ENCODE peak calls at places on chromosomes 2 and 18, in seven cellular contexts. Q is adrenal gland, C is lower lobe of right lung, L is transverse colon, T is psoas muscle, B is GM23338, I is MM.1S. G is an unnamed sample.

GRCh38 chr2:67489396-67489795 is 92.3 kb downstream of the ETAA1 start:
- DNase-seq in Q (no peak), C (no peak), L (no peak), T (no peak), B (peak; percentile 8), I (no peak), G (no peak)

GRCh38 chr2:139217641-139218040 is 437.5 kb upstream of the NXPH2 start:
- DNase-seq in Q (no peak), C (no peak), L (no peak), T (no peak), B (no peak), I (no peak), G (peak; percentile 10)

GRCh38 chr18:48219429-48220145 is 189.6 kb downstream of the ZBTB7C start:
- DNase-seq in Q (no peak), C (no peak), L (no peak), T (peak; percentile 51), B (peak; percentile 21), I (no peak), G (no peak)

GRCh38 chr2:220293966-220294365 is 666.5 kb downstream of the SLC4A3 start:
- DNase-seq in Q (no peak), C (no peak), L (no peak), T (no peak), B (no peak), I (no peak), G (no peak)

GRCh38 chr2:194483041-194483440 is 1174.0 kb upstream of the SLC39A10 start:
- DNase-seq in Q (no peak), C (no peak), L (no peak), T (no peak), B (no peak), I (no peak), G (no peak)

GRCh38 chr2:175010848-175011254 is 5.7 kb upstream of the CHN1 start:
- DNase-seq in Q (no peak), C (no peak), L (no peak), T (no peak), B (no peak), I (no peak), G (peak; percentile 82)

GRCh38 chr2:61178603-61179545 is 16.9 kb downstream of the C2orf74 start:
- DNase-seq in Q (no peak), C (peak; percentile 56), L (no peak), T (no peak), B (no peak), I (peak; percentile 32), G (no peak)

GRCh38 chr2:32559136-32559535 is 68.7 kb upstream of the TTC27 start:
- DNase-seq in Q (no peak), C (no peak), L (no peak), T (no peak), B (no peak), I (no peak), G (no peak)

GRCh38 chr2:166375736-166376487 is at the start of gene SCN9A:
- DNase-seq in Q (peak; percentile 24), C (peak; percentile 88), L (peak; percentile 89), T (peak; percentile 81), B (peak; percentile 94), I (peak; percentile 86), G (peak; percentile 93)

GRCh38 chr2:146412625-146413024 is 1432.2 kb upstream of the ACVR2A start:
- DNase-seq in Q (no peak), C (no peak), L (no peak), T (no peak), B (peak; percentile 81), I (no peak), G (no peak)

GRCh38 chr2:40448476-40449079 is 3.3 kb downstream of the SLC8A1 start:
- DNase-seq in Q (no peak), C (no peak), L (no peak), T (no peak), B (peak; percentile 77), I (peak; percentile 17), G (peak; percentile 75)

GRCh38 chr2:98623657-98624056 is 15.3 kb downstream of the UNC50 start:
- DNase-seq in Q (peak; percentile 66), C (peak; percentile 55), L (no peak), T (peak; percentile 84), B (no peak), I (no peak), G (no peak)

GRCh38 chr2:131488306-131489205 is 3.6 kb downstream of the MZT2A start:
- DNase-seq in Q (no peak), C (no peak), L (no peak), T (peak; percentile 15), B (no peak), I (no peak), G (peak; percentile 52)

GRCh38 chr18:48902856-48903601 is 47.7 kb downstream of the SMAD7 start:
- DNase-seq in Q (peak; percentile 73), C (no peak), L (no peak), T (peak; percentile 82), B (no peak), I (no peak), G (no peak)

GRCh38 chr2:230434677-230435324 is 18.8 kb downstream of the SP100 start:
- DNase-seq in Q (no peak), C (no peak), L (no peak), T (no peak), B (no peak), I (no peak), G (no peak)

GRCh38 chr2:146370821-146371220 is 1474.0 kb upstream of the ACVR2A start:
- DNase-seq in Q (no peak), C (no peak), L (no peak), T (no peak), B (no peak), I (no peak), G (no peak)

GRCh38 chr2:222862068-222862914 is 1.5 kb downstream of the ACSL3 start:
- DNase-seq in Q (peak; percentile 20), C (no peak), L (peak; percentile 12), T (no peak), B (no peak), I (no peak), G (peak; percentile 16)

GRCh38 chr2:238716585-238716984 is 131.3 kb upstream of the TWIST2 start:
- DNase-seq in Q (no peak), C (no peak), L (no peak), T (no peak), B (peak; percentile 41), I (no peak), G (no peak)

GRCh38 chr2:237195396-237196119 is 109.9 kb downstream of the COPS8 start:
- DNase-seq in Q (no peak), C (no peak), L (no peak), T (no peak), B (no peak), I (no peak), G (peak; percentile 61)

DNA sequence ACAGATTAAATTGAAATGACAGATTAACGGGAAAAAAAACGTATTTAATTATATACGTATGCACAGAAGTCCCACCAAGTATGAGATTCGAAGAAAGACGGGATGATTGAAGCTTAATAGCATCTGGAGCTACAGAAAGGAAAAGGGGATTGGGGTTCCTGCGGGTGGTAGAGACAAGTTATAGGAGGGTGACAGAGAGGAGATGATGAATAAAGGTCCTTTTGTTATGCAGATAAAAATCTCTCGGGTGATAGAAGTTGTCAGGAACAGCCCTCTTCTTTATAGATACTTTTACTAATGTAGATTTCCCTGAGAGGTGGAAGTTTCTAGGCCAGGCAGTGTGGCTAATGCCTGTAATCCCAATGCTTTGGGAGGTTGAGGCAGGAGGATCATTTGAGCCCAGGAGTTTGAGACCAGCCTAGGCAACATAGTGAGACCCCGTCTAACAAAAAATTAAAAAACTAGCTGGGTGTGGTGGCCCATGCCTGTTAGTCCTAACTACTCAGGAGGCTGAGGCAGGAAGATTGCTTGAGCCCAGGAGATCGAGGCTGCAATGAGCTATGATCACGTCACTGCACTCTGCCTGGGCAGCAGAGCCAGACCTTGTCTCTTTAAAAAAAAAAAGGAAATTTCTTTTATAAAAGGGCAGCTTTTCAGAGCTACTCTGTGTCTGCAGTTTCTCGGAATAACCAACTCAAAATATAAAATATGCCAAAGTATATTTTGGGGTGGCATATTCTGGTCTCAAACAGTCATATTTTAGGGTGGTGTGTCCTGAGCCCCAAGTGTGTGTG is 113.0 kb downstream of the STPG4 start:
- DNase-seq in Q (no peak), C (no peak), L (no peak), T (no peak), B (peak; percentile 26), I (no peak), G (no peak)
- H3K4me1 ChIP-seq in Q (peaks cover 39% of the 10 kb centered on the region), C (peaks cover 61% of the 10 kb centered on the region), L (peaks cover 50% of the 10 kb centered on the region), T (peaks cover 70% of the 10 kb centered on the region), B (peaks cover 22% of the 10 kb centered on the region), I (peaks cover 24% of the 10 kb centered on the region), G (peaks cover 50% of the 10 kb centered on the region)

GRCh38 chr2:144508162-144508765 is 11.7 kb downstream of the ZEB2 start:
- DNase-seq in Q (no peak), C (no peak), L (no peak), T (no peak), B (no peak), I (no peak), G (no peak)
- H3K4me1 ChIP-seq in Q (peaks cover 84% of the 10 kb centered on the region), C (peaks cover 90% of the 10 kb centered on the region), L (no peaks in the 10 kb centered on the region), T (peaks cover 80% of the 10 kb centered on the region), B (peaks cover 58% of the 10 kb centered on the region), I (no peaks in the 10 kb centered on the region), G (peaks cover 20% of the 10 kb centered on the region)

DNA sequence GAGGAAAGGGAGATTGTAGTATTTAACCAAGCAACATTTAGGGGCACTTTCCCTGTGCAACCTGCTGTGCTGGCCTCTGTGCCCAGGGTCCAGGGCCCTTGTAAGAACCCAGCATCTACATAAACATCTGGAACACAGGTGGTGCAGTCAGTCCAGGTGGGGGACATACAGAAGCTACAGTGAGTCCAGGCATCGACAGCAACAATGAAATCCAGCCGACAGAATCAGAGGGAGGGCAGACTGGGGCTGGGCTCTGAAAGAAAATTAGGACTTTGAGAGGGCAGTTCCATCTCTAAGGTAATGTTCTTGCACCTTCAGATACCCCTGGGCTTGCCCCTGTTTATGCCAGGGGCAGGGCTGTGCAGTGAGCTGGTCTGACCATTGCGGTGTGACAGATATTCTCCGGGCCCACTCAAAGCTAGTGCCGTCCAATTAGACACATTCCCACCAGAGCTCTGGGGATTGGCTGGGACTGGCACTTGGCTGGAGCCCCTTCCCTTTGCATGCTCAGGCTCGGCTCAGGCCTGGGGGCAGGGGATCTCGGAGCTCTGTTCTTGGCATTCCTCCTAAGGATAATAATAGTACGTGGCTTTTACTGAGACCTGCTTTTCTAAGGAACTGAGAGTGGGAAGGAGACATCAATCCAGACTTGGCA is 5.4 kb downstream of the LBH start:
- DNase-seq in Q (no peak), C (no peak), L (no peak), T (no peak), B (no peak), I (no peak), G (no peak)
- H3K4me1 ChIP-seq in Q (no peaks in the 10 kb centered on the region), C (peaks cover 80% of the 10 kb centered on the region), L (peaks cover 36% of the 10 kb centered on the region), T (peaks cover 8% of the 10 kb centered on the region), B (peaks cover 16% of the 10 kb centered on the region), I (no peaks in the 10 kb centered on the region), G (peaks cover 10% of the 10 kb centered on the region)

GRCh38 chr2:3099860-3100234 is 277.8 kb downstream of the EIPR1 start:
- DNase-seq in Q (no peak), C (no peak), L (no peak), T (no peak), B (no peak), I (no peak), G (no peak)

GRCh38 chr2:3094999-3095958 is 282.3 kb downstream of the EIPR1 start:
- DNase-seq in Q (no peak), C (no peak), L (no peak), T (no peak), B (no peak), I (no peak), G (no peak)

GRCh38 chr2:3099145-3099859 is 278.3 kb downstream of the EIPR1 start:
- DNase-seq in Q (no peak), C (no peak), L (no peak), T (no peak), B (no peak), I (no peak), G (no peak)

GRCh38 chr2:3098231-3098630 is 279.4 kb downstream of the EIPR1 start:
- DNase-seq in Q (no peak), C (no peak), L (no peak), T (no peak), B (no peak), I (no peak), G (no peak)

GRCh38 chr2:3097804-3098203 is 279.8 kb downstream of the EIPR1 start:
- DNase-seq in Q (no peak), C (no peak), L (no peak), T (no peak), B (no peak), I (no peak), G (no peak)
- H3K4me1 ChIP-seq in Q (no peaks in the 10 kb centered on the region), C (no peaks in the 10 kb centered on the region), L (no peaks in the 10 kb centered on the region), T (no peaks in the 10 kb centered on the region), B (no peaks in the 10 kb centered on the region), I (no peaks in the 10 kb centered on the region), G (no peaks in the 10 kb centered on the region)